ENCODE peak calls at places on chromosomes 6 and 20, in seven cellular contexts. Y is lower leg skin; Q is neuronal stem cell; Z is lower lobe of right lung; X is bronchial epithelial cell; F is aorta; P is naive thymus-derived CD4-positive, alpha-beta T cell. M is an unnamed sample.

GRCh38 chr6:149093643-149094042 is 223.9 kb upstream of the TAB2 start:
- DNase-seq in Y (no peak), Q (no peak), Z (no peak), X (no peak), F (no peak), P (no peak), M (no peak)

GRCh38 chr20:51366155-51366886 is 176.2 kb downstream of the NFATC2 start:
- DNase-seq in Y (peak; percentile 71), Q (no peak), Z (no peak), X (peak; percentile 95), F (peak; percentile 91), P (no peak), M (no peak)

GRCh38 chr6:37168809-37169457 is 1.0 kb upstream of the PIM1 start:
- DNase-seq in Y (no peak), Q (no peak), Z (no peak), X (peak; percentile 48), F (no peak), P (peak; percentile 25), M (no peak)

GRCh38 chr6:149503858-149504257 is 19.0 kb upstream of the ZC3H12D start:
- DNase-seq in Y (no peak), Q (no peak), Z (no peak), X (no peak), F (no peak), P (no peak), M (no peak)

GRCh38 chr20:1415667-1416468 is 23.0 kb upstream of the FKBP1A start:
- DNase-seq in Y (no peak), Q (no peak), Z (no peak), X (peak; percentile 99), F (no peak), P (no peak), M (no peak)

GRCh38 chr6:96621983-96622382 is 59.1 kb downstream of the FHL5 start:
- DNase-seq in Y (no peak), Q (no peak), Z (no peak), X (no peak), F (no peak), P (no peak), M (no peak)

GRCh38 chr6:11207199-11207968 is 25.1 kb downstream of the NEDD9 start:
- DNase-seq in Y (peak; percentile 85), Q (no peak), Z (peak; percentile 75), X (peak; percentile 100), F (peak; percentile 84), P (no peak), M (no peak)

GRCh38 chr6:80622641-80623040 is 516.2 kb downstream of the BCKDHB start:
- DNase-seq in Y (no peak), Q (no peak), Z (peak; percentile 63), X (peak; percentile 55), F (no peak), P (no peak), M (no peak)

GRCh38 chr6:131807644-131808459 is at the start of gene ENPP1:
- DNase-seq in Y (peak; percentile 49), Q (peak; percentile 65), Z (peak; percentile 68), X (peak; percentile 20), F (peak; percentile 89), P (peak; percentile 11), M (no peak)

GRCh38 chr6:37822851-37823682 is 3.5 kb downstream of the ZFAND3 start:
- DNase-seq in Y (no peak), Q (peak; percentile 57), Z (no peak), X (peak; percentile 79), F (no peak), P (no peak), M (no peak)

GRCh38 chr6:148193063-148193680 is 149.5 kb upstream of the SASH1 start:
- DNase-seq in Y (peak; percentile 43), Q (no peak), Z (no peak), X (peak; percentile 89), F (no peak), P (no peak), M (no peak)

GRCh38 chr6:134235937-134236751 is 81.8 kb downstream of the SGK1 start:
- DNase-seq in Y (no peak), Q (no peak), Z (no peak), X (peak; percentile 90), F (no peak), P (no peak), M (no peak)

GRCh38 chr6:42136508-42137191 is 5.8 kb downstream of the C6orf132 start:
- DNase-seq in Y (no peak), Q (peak; percentile 84), Z (no peak), X (peak; percentile 84), F (no peak), P (no peak), M (no peak)

GRCh38 chr20:46084805-46085792 is 4.7 kb downstream of the NCOA5 start:
- DNase-seq in Y (no peak), Q (no peak), Z (no peak), X (peak; percentile 47), F (no peak), P (no peak), M (no peak)

GRCh38 chr20:3654326-3655031 is 8.7 kb downstream of the GFRA4 start:
- DNase-seq in Y (no peak), Q (no peak), Z (no peak), X (no peak), F (no peak), P (no peak), M (no peak)

GRCh38 chr6:160071805-160072687 is 49.6 kb upstream of the SLC22A1 start:
- DNase-seq in Y (no peak), Q (no peak), Z (no peak), X (peak; percentile 5), F (no peak), P (no peak), M (no peak)

GRCh38 chr6:34358389-34358906 is 34.0 kb downstream of the NUDT3 start:
- DNase-seq in Y (no peak), Q (no peak), Z (no peak), X (no peak), F (no peak), P (no peak), M (no peak)

GRCh38 chr6:147434508-147434907 is 74.0 kb upstream of the SAMD5 start:
- DNase-seq in Y (no peak), Q (no peak), Z (no peak), X (peak; percentile 90), F (no peak), P (no peak), M (no peak)

GRCh38 chr6:41708856-41709255 is 26.6 kb downstream of the TFEB start:
- DNase-seq in Y (no peak), Q (no peak), Z (no peak), X (no peak), F (no peak), P (no peak), M (no peak)

GRCh38 chr20:36320261-36320897 is 14.2 kb downstream of the DLGAP4 start:
- DNase-seq in Y (no peak), Q (no peak), Z (peak; percentile 20), X (no peak), F (peak; percentile 24), P (no peak), M (no peak)

GRCh38 chr6:108716801-108717791 is 131.1 kb upstream of the ARMC2 start:
- DNase-seq in Y (no peak), Q (no peak), Z (no peak), X (no peak), F (no peak), P (no peak), M (no peak)

GRCh38 chr6:13559251-13559650 is 15.2 kb upstream of the SIRT5 start:
- DNase-seq in Y (no peak), Q (no peak), Z (no peak), X (peak; percentile 7), F (no peak), P (no peak), M (no peak)

GRCh38 chr6:7152467-7152866 is 44.7 kb downstream of the RREB1 start:
- DNase-seq in Y (no peak), Q (no peak), Z (no peak), X (no peak), F (no peak), P (no peak), M (no peak)

GRCh38 chr6:48826884-48827701 is 636.0 kb downstream of the MMUT start:
- DNase-seq in Y (peak; percentile 37), Q (no peak), Z (no peak), X (peak; percentile 99), F (peak; percentile 47), P (no peak), M (no peak)

GRCh38 chr6:35844290-35844689 is 39.1 kb downstream of the LHFPL5 start:
- DNase-seq in Y (no peak), Q (no peak), Z (no peak), X (no peak), F (no peak), P (no peak), M (no peak)

GRCh38 chr6:150068786-150069648 is at the start of gene ULBP3:
- DNase-seq in Y (peak; percentile 68), Q (peak; percentile 86), Z (peak; percentile 93), X (peak; percentile 92), F (peak; percentile 93), P (peak; percentile 29), M (no peak)

GRCh38 chr6:21342496-21342895 is 251.1 kb upstream of the SOX4 start:
- DNase-seq in Y (no peak), Q (no peak), Z (no peak), X (no peak), F (no peak), P (no peak), M (no peak)

GRCh38 chr6:17473554-17473953 is 80.2 kb downstream of the CAP2 start:
- DNase-seq in Y (no peak), Q (no peak), Z (no peak), X (no peak), F (no peak), P (no peak), M (no peak)

GRCh38 chr20:42401598-42401997 is 783.4 kb upstream of the CHD6 start:
- DNase-seq in Y (no peak), Q (no peak), Z (no peak), X (no peak), F (no peak), P (no peak), M (no peak)

GRCh38 chr6:43532201-43532600 is 15.3 kb downstream of the POLR1C start:
- DNase-seq in Y (no peak), Q (no peak), Z (no peak), X (no peak), F (no peak), P (no peak), M (no peak)

GRCh38 chr20:41048475-41049242 is 20.0 kb downstream of the TOP1 start:
- DNase-seq in Y (no peak), Q (no peak), Z (no peak), X (no peak), F (no peak), P (peak; percentile 68), M (peak; percentile 78)
- H3K4me3 ChIP-seq in Y (no peak overlapping the region), Q (no peak overlapping the region), Z (peak overlapping the region; percentile 40), X (no peak overlapping the region), F (peak overlapping the region; percentile 48), P (peak overlapping the region; percentile 46), M (no peak overlapping the region)

GRCh38 chr6:4023240-4023639 is 55.7 kb downstream of the FAM217A start:
- DNase-seq in Y (no peak), Q (no peak), Z (no peak), X (no peak), F (no peak), P (no peak), M (no peak)
- H3K4me3 ChIP-seq in Y (no peak overlapping the region), Q (no peak overlapping the region), Z (peak overlapping the region; percentile 79), X (no peak overlapping the region), F (no peak overlapping the region), P (peak overlapping the region; percentile 76), M (no peak overlapping the region)

GRCh38 chr6:2734517-2735076 is 16.1 kb downstream of the MYLK4 start:
- DNase-seq in Y (no peak), Q (no peak), Z (no peak), X (peak; percentile 59), F (no peak), P (no peak), M (no peak)
- H3K4me3 ChIP-seq in Y (no peak overlapping the region), Q (no peak overlapping the region), Z (no peak overlapping the region), X (no peak overlapping the region), F (no peak overlapping the region), P (no peak overlapping the region), M (no peak overlapping the region)

GRCh38 chr20:49268600-49269365 is 9.1 kb downstream of the ZNFX1 start:
- DNase-seq in Y (no peak), Q (no peak), Z (no peak), X (no peak), F (no peak), P (no peak), M (no peak)
- H3K4me3 ChIP-seq in Y (no peak overlapping the region), Q (no peak overlapping the region), Z (peak overlapping the region; percentile 14), X (no peak overlapping the region), F (no peak overlapping the region), P (no peak overlapping the region), M (no peak overlapping the region)

M was measured in Jurkat, Clone E6-1.